ENCODE peak calls at places on chromosomes 4 and X, in eight cellular contexts. M is H7, F is SJSA1, L is right lobe of liver, T is PC-3, G is body of pancreas, E is cardiac muscle cell, K is sigmoid colon. V is an unnamed sample. For H3K36me3, the result is how much of the 10 kb centered on the place peaks cover.

GRCh38 chrX:42946544-42947223 is 168.7 kb upstream of the PPP1R2C start:
- DNase-seq in F (no peak), G (no peak), L (no peak), M (no peak), E (no peak), T (no peak), K (no peak), V (no peak)

GRCh38 chrX:153443476-153444332 is 2.2 kb downstream of the TREX2 start:
- DNase-seq in M (peak), E (no peak), L (no peak), F (no peak), K (peak), G (no peak), T (peak), V (no peak)

GRCh38 chrX:44765556-44765955 is 78.3 kb upstream of the DUSP21 start:
- DNase-seq in K (no peak), L (no peak), E (no peak), G (no peak), T (no peak), M (no peak), F (no peak), V (no peak)

GRCh38 chrX:56788717-56789122 is 59.7 kb downstream of the NBDY start:
- DNase-seq in L (no peak), F (no peak), T (no peak), E (peak), M (no peak), K (peak), G (no peak), V (no peak)

GRCh38 chr4:182929296-182929695 is 12.1 kb upstream of the DCTD start:
- DNase-seq in T (peak), F (peak), M (no peak), E (peak), L (no peak), G (no peak), K (no peak), V (no peak)

GRCh38 chrX:114127005-114127404 is 456.9 kb upstream of the HTR2C start:
- DNase-seq in T (no peak), G (no peak), M (no peak), F (no peak), E (no peak), K (peak), L (no peak), V (no peak)

GRCh38 chrX:79375340-79375739 is 8.2 kb upstream of the ITM2A start:
- DNase-seq in T (no peak), K (no peak), E (no peak), L (no peak), M (no peak), F (no peak), G (no peak), V (no peak)

GRCh38 chrX:112979879-112980278 is 139.2 kb upstream of the AMOT start:
- DNase-seq in T (no peak), E (no peak), G (no peak), L (no peak), F (no peak), M (no peak), K (no peak), V (no peak)

GRCh38 chrX:44039556-44039955 is 66.4 kb upstream of the NDP start:
- DNase-seq in E (no peak), K (no peak), G (no peak), F (no peak), T (no peak), M (no peak), L (no peak), V (no peak)

DNA sequence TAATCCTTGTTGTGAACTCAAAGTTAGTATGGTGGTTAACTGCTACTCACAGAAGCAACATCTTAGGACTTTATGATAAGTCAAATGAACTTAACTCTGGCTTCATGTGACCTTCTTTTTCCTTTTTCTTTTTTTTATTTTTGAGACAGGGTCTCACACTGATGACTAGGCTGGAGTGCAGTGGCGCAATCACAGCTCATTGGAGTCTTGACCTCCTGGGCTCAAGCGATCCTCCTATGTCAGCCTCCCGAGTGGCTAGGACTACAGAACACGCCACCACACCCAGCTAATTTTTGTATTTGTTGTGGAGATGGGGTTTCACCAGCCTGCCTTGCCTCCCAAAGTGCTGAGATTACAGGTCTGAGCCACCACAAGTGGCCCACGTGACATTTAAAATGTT is 22.4 kb downstream of the SEC31A start:
- DNase-seq in M (no peak), L (no peak), E (no peak), F (no peak), T (no peak), G (no peak), K (no peak), V (no peak)
- H3K36me3 ChIP-seq in M (under half), L (under half), E (half or more), F (half or more), T (under half), G (under half), K (under half), V (half or more)

GRCh38 chr4:41012308-41012707 is 202.0 kb downstream of the APBB2 start:
- DNase-seq in F (no peak), M (no peak), E (peak), K (no peak), T (no peak), L (no peak), G (no peak), V (no peak)
- H3K4me3 ChIP-seq in F (no peak), M (no peak), E (no peak), K (no peak), T (no peak), L (no peak), G (no peak), V (no peak)

GRCh38 chr4:2929469-2929868 is 33.7 kb downstream of the NOP14 start:
- DNase-seq in L (peak), E (no peak), M (peak), T (no peak), G (peak), F (no peak), K (no peak), V (peak)
- H3K36me3 ChIP-seq in L (under half), E (under half), M (under half), T (under half), G (under half), F (under half), K (under half), V (under half)

DNA sequence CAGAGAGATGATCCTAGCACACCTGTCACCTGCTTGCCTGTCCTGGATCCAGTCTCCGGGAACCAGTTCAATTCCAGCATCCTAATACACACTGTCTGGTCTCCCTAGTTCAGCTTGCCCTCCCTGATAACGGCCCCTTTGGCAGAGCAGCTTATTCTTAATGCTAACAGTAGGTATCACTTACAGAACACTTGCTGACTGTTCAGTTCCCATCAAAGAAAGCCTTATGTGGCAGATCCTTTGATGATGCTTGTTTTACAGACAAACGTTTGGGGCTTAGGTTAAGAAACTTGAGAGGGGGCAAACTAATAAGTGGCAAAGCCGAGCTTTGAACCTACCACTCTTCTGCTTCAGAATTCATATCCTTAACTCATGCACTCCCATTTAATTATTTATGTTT is 885 bp downstream of the RASSF6 start:
- DNase-seq in K (no peak), L (no peak), F (no peak), G (no peak), M (no peak), T (no peak), E (no peak), V (no peak)
- H3K4me3 ChIP-seq in K (no peak), L (no peak), F (no peak), G (no peak), M (no peak), T (no peak), E (no peak), V (no peak)

DNA sequence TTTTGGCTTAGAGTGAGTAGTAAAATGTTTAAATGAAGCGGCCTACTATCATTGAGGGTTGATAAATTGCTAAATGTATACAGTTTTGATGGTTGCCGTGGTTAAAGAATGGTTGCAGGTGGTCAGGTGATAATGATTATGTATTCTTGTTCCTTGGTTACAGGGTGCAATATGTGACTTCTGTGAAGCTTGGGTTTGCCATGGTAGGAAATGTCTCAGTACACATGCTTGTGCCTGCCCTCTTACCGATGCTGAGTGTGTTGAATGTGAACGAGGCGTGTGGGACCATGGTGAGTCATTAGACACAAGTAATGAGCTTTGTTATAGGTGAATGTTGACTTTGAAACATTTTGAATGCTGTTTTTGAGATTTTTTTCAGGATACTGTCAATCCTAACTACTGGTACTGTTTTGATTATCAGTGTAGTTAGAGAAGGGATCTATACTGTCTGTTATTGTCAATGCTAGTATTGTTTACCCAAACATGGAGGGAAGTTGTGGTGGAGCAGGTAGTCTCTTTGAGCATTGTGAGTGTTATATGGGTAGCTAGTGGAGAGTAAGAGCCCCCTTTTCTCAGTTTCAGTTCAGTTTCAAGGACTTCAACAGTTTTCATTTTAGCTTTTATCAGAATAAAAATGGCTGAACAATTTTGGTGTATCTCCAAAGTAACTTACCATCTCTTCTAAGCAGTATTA is 8.9 kb downstream of the ZNF330 start:
- DNase-seq in F (no peak), E (no peak), K (no peak), G (no peak), L (no peak), T (no peak), M (no peak), V (no peak)
- H3K36me3 ChIP-seq in F (half or more), E (half or more), K (under half), G (under half), L (under half), T (half or more), M (under half), V (half or more)

GRCh38 chrX:73562458-73562857 is 539 bp upstream of the CHIC1 start:
- DNase-seq in K (no peak), L (no peak), F (no peak), E (peak), M (no peak), T (no peak), G (no peak), V (no peak)

GRCh38 chrX:73556159-73556558 is 6.8 kb upstream of the CHIC1 start:
- DNase-seq in K (no peak), M (no peak), G (no peak), T (no peak), F (no peak), L (no peak), E (no peak), V (no peak)

GRCh38 chrX:73563740-73564073 is 710 bp downstream of the CHIC1 start:
- DNase-seq in K (no peak), M (no peak), L (no peak), T (no peak), E (no peak), F (no peak), G (no peak), V (no peak)

GRCh38 chrX:73562986-73563739 is at the start of gene CHIC1:
- DNase-seq in M (peak), F (peak), E (peak), G (peak), T (peak), L (peak), K (peak), V (peak)

GRCh38 chrX:73561791-73562190 is 1.2 kb upstream of the CHIC1 start:
- DNase-seq in E (peak), G (no peak), F (no peak), L (no peak), M (no peak), T (no peak), K (no peak), V (no peak)
- H3K4me3 ChIP-seq in E (no peak), G (no peak), F (no peak), L (no peak), M (no peak), T (peak), K (no peak), V (no peak)

DNA sequence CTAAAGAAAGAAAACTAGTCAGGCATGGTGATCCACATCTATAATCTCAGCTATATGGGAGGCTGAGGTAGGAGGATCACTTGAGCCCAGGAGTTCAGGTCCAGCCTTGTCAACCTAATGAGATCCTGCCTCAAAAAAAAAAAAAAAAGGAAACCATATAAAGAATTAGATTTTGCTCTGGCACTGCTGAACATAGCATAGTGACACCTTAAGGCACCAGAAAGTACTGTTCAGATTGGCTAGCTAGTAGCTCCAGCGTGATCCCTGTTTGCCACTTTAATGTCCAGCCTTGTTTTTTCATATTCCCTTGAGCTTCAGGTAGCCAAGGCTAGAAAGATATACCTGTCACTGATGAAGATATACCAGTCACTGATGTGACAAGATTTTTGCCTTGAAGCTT is 34.1 kb downstream of the EXOC1 start:
- DNase-seq in G (no peak), F (no peak), K (no peak), M (peak), T (peak), E (no peak), L (no peak), V (no peak)
- H3K36me3 ChIP-seq in G (under half), F (under half), K (under half), M (under half), T (under half), E (under half), L (under half), V (under half)

V was measured in tibial artery.